ENCODE peak calls at places on chromosomes 13 and 19, in six cellular contexts. R is colonic mucosa, X is neuronal stem cell, Y is heart right ventricle, C is H9, V is Peyer's patch. G is an unnamed sample.

GRCh38 chr19:3544742-3545668 is 6.0 kb downstream of the TEKTIP1 start:
- DNase-seq in R (peak; percentile 82), X (peak; percentile 55), Y (peak; percentile 64), C (peak; percentile 90), V (peak; percentile 88), G (peak; percentile 75)

GRCh38 chr19:12137541-12137940 is 2.6 kb downstream of the ZNF20 start:
- DNase-seq in R (no peak), X (no peak), Y (no peak), C (peak; percentile 33), V (no peak), G (no peak)

GRCh38 chr19:50639121-50640112 is at the start of gene SYT3:
- DNase-seq in R (no peak), X (peak; percentile 66), Y (peak; percentile 28), C (peak; percentile 78), V (no peak), G (peak; percentile 39)

GRCh38 chr19:49499030-49499670 is 2.9 kb downstream of the RPS11 start:
- DNase-seq in R (no peak), X (no peak), Y (no peak), C (no peak), V (no peak), G (no peak)

GRCh38 chr19:38223119-38223523 is 901 bp downstream of the DPF1 start:
- DNase-seq in R (no peak), X (no peak), Y (no peak), C (no peak), V (no peak), G (no peak)

GRCh38 chr13:36344886-36345437 is 1.2 kb downstream of the SPART start:
- DNase-seq in R (no peak), X (no peak), Y (peak; percentile 25), C (no peak), V (no peak), G (no peak)

GRCh38 chr13:32323912-32324311 is 8.6 kb downstream of the BRCA2 start:
- DNase-seq in R (no peak), X (no peak), Y (no peak), C (no peak), V (no peak), G (no peak)

GRCh38 chr19:29537601-29538000 is 11.8 kb downstream of the VSTM2B start:
- DNase-seq in R (no peak), X (no peak), Y (no peak), C (no peak), V (peak; percentile 21), G (no peak)

GRCh38 chr19:47697863-47698609 is 15.2 kb upstream of the EHD2 start:
- DNase-seq in R (peak; percentile 74), X (peak; percentile 80), Y (peak; percentile 73), C (peak; percentile 92), V (peak; percentile 85), G (peak; percentile 88)

GRCh38 chr19:677201-677600 is 1.0 kb downstream of the FSTL3 start:
- DNase-seq in R (peak; percentile 57), X (no peak), Y (peak; percentile 84), C (no peak), V (no peak), G (no peak)

GRCh38 chr13:59247166-59247565 is 916.6 kb downstream of the DIAPH3 start:
- DNase-seq in R (no peak), X (no peak), Y (peak; percentile 71), C (no peak), V (no peak), G (no peak)

GRCh38 chr13:71866173-71867091 is 572 bp downstream of the DACH1 start:
- DNase-seq in R (peak; percentile 40), X (no peak), Y (peak; percentile 8), C (peak; percentile 38), V (peak; percentile 74), G (no peak)

GRCh38 chr13:110760611-110761010 is 47.1 kb downstream of the ING1 start:
- DNase-seq in R (no peak), X (no peak), Y (no peak), C (no peak), V (no peak), G (no peak)

GRCh38 chr13:91792054-91792453 is 393.6 kb downstream of the GPC5 start:
- DNase-seq in R (no peak), X (no peak), Y (no peak), C (no peak), V (no peak), G (no peak)

GRCh38 chr13:105090244-105090643 is 1445.2 kb downstream of the EFNB2 start:
- DNase-seq in R (no peak), X (no peak), Y (no peak), C (no peak), V (no peak), G (no peak)

GRCh38 chr13:30409911-30410704 is 12.2 kb upstream of the UBE2L5 start:
- DNase-seq in R (no peak), X (no peak), Y (peak; percentile 34), C (no peak), V (no peak), G (no peak)

GRCh38 chr19:1266116-1266817 is 2.9 kb upstream of the CIRBP start:
- DNase-seq in R (peak; percentile 95), X (peak; percentile 92), Y (peak; percentile 90), C (peak; percentile 87), V (peak; percentile 96), G (peak; percentile 67)

GRCh38 chr13:97124237-97124636 is 97.9 kb upstream of the MBNL2 start:
- DNase-seq in R (no peak), X (no peak), Y (no peak), C (no peak), V (no peak), G (peak; percentile 18)

GRCh38 chr13:114234266-114234644 is 442 bp upstream of the CDC16 start:
- DNase-seq in R (no peak), X (no peak), Y (no peak), C (no peak), V (no peak), G (no peak)

GRCh38 chr13:46571189-46571901 is 18.4 kb downstream of the LRCH1 start:
- DNase-seq in R (no peak), X (no peak), Y (no peak), C (no peak), V (no peak), G (no peak)
- H3K27ac ChIP-seq in R (no peak overlapping the region), X (no peak overlapping the region), Y (peak overlapping the region; percentile 35), C (no peak overlapping the region), V (peak overlapping the region; percentile 22), G (no peak overlapping the region)

DNA sequence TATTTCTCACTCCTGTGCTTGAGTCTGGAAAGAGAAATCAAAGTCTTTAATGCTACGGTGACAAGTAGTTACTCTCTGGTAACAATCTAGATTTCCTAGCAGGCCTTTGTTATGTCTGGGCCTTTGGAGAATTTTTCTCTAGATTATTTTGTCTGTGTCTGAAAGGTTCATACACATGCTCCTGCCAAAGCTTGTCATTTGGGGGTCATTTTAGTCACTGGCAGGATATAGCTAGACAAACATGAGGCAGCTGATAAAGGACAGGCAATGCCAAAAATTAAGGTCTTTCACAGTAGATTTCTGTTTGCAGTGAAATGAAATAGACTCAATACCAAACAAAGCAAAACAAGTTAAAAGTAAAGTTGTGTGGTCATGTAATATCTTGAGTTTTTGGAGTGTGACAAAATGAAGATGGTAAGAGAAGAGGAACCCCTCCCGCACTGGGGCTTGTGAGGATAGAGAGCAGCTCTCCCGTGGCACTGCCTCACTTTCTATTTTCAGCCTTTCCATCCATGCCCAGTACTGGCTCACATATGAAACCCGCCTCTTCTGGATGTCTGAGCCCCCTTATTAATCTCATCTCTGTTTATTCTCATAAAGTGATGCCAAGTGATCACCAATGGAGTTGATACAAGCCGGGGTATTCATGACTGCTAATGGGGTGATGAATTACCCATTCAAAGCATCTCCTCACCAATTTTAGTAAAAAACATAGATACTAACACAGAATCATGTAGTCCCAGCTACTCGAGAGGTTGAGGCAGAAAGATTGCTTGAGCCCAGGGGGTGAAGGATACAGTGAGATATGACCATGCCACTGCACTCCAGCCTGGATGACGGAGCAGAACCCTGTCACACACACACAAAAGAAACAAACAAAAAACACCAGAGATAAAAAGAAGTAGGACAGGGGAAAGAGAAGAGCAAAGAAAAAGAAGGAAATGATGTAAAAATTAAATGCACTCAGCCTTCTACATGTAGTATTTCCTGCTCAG is 389.3 kb downstream of the FGF14 start:
- DNase-seq in R (no peak), X (no peak), Y (peak; percentile 66), C (no peak), V (no peak), G (no peak)
- H3K27ac ChIP-seq in R (no peak overlapping the region), X (no peak overlapping the region), Y (peak overlapping the region; percentile 85), C (no peak overlapping the region), V (peak overlapping the region; percentile 29), G (no peak overlapping the region)

DNA sequence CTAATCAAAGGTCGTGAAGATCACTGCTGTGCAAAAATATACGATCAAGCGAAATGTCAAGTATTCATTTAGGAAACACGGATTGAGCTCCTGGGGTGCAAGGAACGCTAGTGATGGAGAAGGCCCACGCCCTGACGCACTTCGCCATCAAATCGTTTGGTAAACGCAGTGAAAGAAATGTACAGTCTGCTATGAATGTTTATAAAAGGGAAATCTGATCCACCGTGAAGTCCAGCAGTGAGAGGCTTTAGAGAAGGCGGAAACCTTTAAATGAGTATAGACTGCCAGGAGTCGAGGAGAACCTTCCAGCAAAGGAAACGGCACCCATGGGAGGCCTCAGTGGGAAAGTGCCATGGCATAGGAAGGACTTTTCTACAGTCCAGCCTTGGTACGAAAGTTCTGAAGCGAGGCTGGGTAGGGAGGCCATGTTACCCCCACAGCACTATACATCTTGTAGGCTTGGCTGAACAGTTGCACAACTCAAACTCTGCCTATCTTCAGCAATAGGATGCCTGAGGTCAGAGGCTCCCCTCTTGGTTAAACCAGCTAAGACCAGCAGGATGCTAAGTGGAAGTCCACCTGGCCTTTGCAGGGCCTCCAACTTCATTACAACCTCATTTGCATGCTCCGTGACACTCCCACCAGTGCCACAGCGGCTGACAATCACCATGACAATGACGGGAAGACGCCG is 20.4 kb downstream of the PCID2 start:
- DNase-seq in R (no peak), X (no peak), Y (no peak), C (no peak), V (no peak), G (no peak)
- H3K27ac ChIP-seq in R (no peak overlapping the region), X (no peak overlapping the region), Y (peak overlapping the region; percentile 2), C (no peak overlapping the region), V (no peak overlapping the region), G (no peak overlapping the region)

DNA sequence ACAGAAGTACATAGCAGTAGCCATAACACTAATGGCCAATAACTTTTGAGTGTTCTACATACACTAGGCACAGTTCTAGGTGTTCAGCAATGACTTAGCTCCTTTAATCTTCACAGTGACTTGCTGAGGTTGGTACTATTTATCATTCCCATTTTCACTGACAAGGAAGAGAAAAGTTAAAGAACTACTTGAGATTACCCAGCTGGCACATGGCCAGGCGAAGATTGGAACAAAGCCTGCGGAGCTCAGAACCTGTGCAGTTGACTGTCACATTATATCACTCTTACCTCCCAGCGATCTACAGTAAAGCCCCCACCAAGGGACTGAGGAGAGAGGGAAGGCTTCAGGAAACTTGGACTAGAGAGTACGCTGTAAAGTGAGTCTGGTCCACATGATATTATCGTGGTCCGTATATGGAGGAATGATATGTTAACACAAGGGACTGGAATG is 42.4 kb upstream of the WDFY2 start:
- DNase-seq in R (peak; percentile 28), X (no peak), Y (no peak), C (no peak), V (no peak), G (no peak)
- H3K27ac ChIP-seq in R (no peak overlapping the region), X (no peak overlapping the region), Y (no peak overlapping the region), C (no peak overlapping the region), V (no peak overlapping the region), G (no peak overlapping the region)

GRCh38 chr13:80340643-80341097 is 256 bp downstream of the SPRY2 start:
- DNase-seq in R (no peak), X (no peak), Y (peak; percentile 53), C (no peak), V (no peak), G (peak; percentile 63)
- H3K27ac ChIP-seq in R (peak overlapping the region; percentile 98), X (peak overlapping the region; percentile 100), Y (peak overlapping the region; percentile 99), C (peak overlapping the region; percentile 53), V (peak overlapping the region; percentile 96), G (peak overlapping the region; percentile 94)

DNA sequence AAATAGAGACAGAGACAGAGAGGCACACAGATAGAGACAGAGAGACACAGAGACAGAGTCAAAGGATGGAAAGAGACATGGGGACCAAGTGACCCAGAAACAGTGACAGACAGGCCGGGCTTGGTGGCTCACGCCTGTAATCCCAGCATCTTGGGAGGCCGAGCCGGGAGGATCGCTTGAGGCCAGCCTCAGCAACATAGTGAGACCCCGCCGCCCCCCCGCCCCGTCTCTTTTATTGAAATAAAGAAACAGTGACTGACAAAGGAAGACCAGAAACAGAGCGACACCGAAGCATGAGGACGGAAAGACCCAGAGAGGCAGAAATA is 848 bp upstream of the NECTIN2 start:
- DNase-seq in R (no peak), X (no peak), Y (no peak), C (no peak), V (no peak), G (no peak)
- H3K27ac ChIP-seq in R (peak overlapping the region; percentile 63), X (peak overlapping the region; percentile 96), Y (peak overlapping the region; percentile 100), C (peak overlapping the region; percentile 83), V (peak overlapping the region; percentile 97), G (peak overlapping the region; percentile 46)